ENCODE peak calls at places on chromosomes 1 and 21, in four cellular contexts. B is fibroblast of lung, Y is epithelial cell of proximal tubule, T is PC-9. S is an unnamed sample.
A peak's percentile ranks its signal among the peaks of the same experiment; 100 is the strongest.

GRCh38 chr1:11147371-11147770 is 41.8 kb upstream of the ANGPTL7 start:
- DNase-seq in B (no peak), Y (no peak), T (peak; percentile 86), S (no peak)

GRCh38 chr1:22137006-22137720 is 5.7 kb downstream of the WNT4 start:
- DNase-seq in B (no peak), Y (no peak), T (no peak), S (no peak)

GRCh38 chr1:205270764-205271163 is 43.0 kb downstream of the TMCC2 start:
- DNase-seq in Y (no peak), B (peak; percentile 33), T (no peak), S (no peak)

GRCh38 chr1:2104621-2105427 is 54.6 kb downstream of the PRKCZ start:
- DNase-seq in T (no peak), Y (no peak), B (peak; percentile 30), S (no peak)

GRCh38 chr1:118077331-118078055 is 107.5 kb downstream of the SPAG17 start:
- DNase-seq in B (peak; percentile 64), T (no peak), Y (no peak), S (no peak)

GRCh38 chr21:17732306-17732705 is 86.8 kb downstream of the C21orf91 start:
- DNase-seq in T (no peak), B (no peak), Y (no peak), S (no peak)

GRCh38 chr1:36876990-36877389 is 157.3 kb downstream of the GRIK3 start:
- DNase-seq in Y (no peak), T (no peak), B (no peak), S (no peak)

GRCh38 chr1:201561604-201562003 is 22.7 kb downstream of the NAV1 start:
- DNase-seq in T (no peak), Y (no peak), B (no peak), S (no peak)

GRCh38 chr1:44803312-44804095 is 3.3 kb downstream of the PLK3 start:
- DNase-seq in T (peak; percentile 94), Y (no peak), B (no peak), S (no peak)

GRCh38 chr1:65478379-65479026 is 58.0 kb downstream of the LEPR start:
- DNase-seq in Y (no peak), B (peak; percentile 38), T (no peak), S (peak; percentile 51)
- H3K4me3 ChIP-seq in Y (no peak overlapping the region), B (no peak overlapping the region), T (no peak overlapping the region), S (no peak overlapping the region)

DNA sequence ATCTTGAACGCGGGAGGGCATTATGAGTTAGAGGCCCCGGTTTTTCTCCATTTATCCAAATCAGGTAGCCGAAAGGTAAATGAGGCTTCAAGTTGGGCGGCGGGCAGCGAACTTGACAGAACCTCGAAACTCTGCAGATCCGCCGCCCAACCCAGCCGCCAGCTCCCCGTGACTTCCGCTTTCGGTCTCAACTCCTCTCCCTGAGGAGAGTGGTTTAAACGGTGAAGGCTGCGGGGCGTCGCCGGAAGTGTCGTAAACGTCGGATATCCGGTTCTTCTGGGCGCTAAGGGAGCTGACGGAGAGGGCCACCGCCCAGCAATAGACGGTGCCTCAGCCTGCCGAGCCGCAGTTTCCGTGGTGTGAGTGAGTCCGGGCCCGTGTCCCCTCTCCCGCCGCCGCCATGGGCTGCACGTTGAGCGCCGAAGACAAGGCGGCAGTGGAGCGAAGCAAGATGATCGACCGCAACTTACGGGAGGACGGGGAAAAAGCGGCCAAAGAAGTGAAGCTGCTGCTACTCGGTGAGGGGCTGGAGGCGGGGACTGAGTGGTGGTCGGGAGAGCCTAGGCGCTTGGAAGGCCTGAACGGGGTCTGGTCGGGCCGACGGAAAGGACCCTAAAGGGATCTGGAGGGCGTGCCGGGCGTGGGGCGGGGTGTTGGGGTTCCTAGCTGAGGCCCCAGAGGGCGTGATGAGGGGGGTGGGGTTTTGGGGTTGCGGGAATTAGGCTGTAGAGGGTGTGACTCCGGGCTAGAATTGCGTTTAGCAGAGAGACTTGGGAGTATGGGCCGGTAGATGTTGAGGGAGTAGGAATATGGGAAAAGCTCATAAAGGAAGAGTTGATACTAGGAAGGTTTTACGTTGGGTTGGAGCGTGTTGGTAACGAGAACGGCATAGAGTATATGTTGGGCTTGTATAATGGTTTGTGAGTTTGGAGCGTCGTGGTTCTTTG is at the start of gene GNAI3:
- DNase-seq in T (peak; percentile 97), B (peak; percentile 96), Y (peak; percentile 66), S (peak; percentile 72)
- TF ChIP-seq CTCF in T (peak; percentile 42), B (no peak), Y (no peak), S (no peak)

DNA sequence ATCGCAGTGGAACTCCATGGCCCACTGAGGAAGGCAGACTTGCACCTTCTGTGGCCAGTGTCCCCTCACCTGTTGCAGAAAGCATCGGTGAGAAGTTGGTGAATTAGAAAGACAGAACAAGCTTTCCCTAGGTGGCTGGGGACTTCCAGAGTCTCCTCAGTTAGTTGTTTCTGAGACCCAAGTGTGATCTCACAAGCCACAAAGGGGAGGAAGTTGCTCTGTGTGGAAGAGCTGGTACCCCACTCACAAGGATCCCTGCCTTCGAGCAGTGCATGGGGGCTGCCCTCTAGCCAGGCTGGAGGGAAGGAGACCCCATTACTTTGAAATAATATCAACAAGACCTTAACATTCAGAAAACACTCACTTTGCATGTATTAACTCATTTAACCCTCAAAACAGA is 2.1 kb downstream of the PRELP start:
- DNase-seq in T (no peak), Y (no peak), B (no peak), S (no peak)
- H3K4me3 ChIP-seq in T (no peak overlapping the region), Y (no peak overlapping the region), B (peak overlapping the region; percentile 67), S (no peak overlapping the region)

GRCh38 chr1:224503161-224504118 is 68.8 kb upstream of the WDR26 start:
- DNase-seq in B (peak; percentile 95), T (peak; percentile 88), Y (no peak), S (no peak)
- TF ChIP-seq CTCF in B (peak; percentile 6), T (no peak), Y (peak; percentile 25), S (no peak)

GRCh38 chr1:156482276-156482675 is 18.3 kb downstream of the MEF2D start:
- DNase-seq in B (no peak), Y (no peak), T (no peak), S (no peak)
- H3K4me3 ChIP-seq in B (no peak overlapping the region), Y (no peak overlapping the region), T (no peak overlapping the region), S (no peak overlapping the region)

S was measured in AG04449.